ENCODE peak calls at places on chromosomes 7 and 10, in ten cellular contexts. Z, J, O, G, H, Q, E, K, X and D are unnamed samples.

GRCh38 chr10:77164616-77165311 is 472.8 kb downstream of the KCNMA1 start:
- DNase-seq in H (no peak), G (no peak), J (no peak), K (no peak), E (no peak), Q (no peak), O (no peak), X (no peak), Z (no peak), D (no peak)

GRCh38 chr7:42237891-42238531 is 1.0 kb upstream of the GLI3 start:
- DNase-seq in O (no peak), X (peak; percentile 49), G (peak; percentile 89), Q (no peak), K (peak; percentile 12), H (peak; percentile 52), Z (peak; percentile 80), E (peak; percentile 93), J (peak; percentile 70), D (peak; percentile 74)

GRCh38 chr10:34049887-34050286 is 715.4 kb upstream of the NRP1 start:
- DNase-seq in Q (no peak), O (peak; percentile 55), G (no peak), Z (no peak), K (no peak), E (no peak), H (no peak), X (no peak), J (no peak), D (no peak)

GRCh38 chr7:139993592-139993991 is 69.2 kb downstream of the PARP12 start:
- DNase-seq in O (no peak), X (no peak), J (no peak), K (no peak), E (no peak), G (no peak), H (no peak), Q (no peak), Z (no peak), D (no peak)

GRCh38 chr7:156747718-156748117 is 107.1 kb downstream of the RNF32 start:
- DNase-seq in Q (no peak), E (no peak), J (no peak), Z (no peak), O (no peak), X (no peak), G (no peak), H (no peak), K (no peak), D (no peak)

GRCh38 chr10:58393317-58393716 is 8.1 kb downstream of the TFAM start:
- DNase-seq in X (no peak), J (no peak), O (no peak), Z (no peak), H (no peak), E (no peak), Q (no peak), G (no peak), K (no peak), D (no peak)

GRCh38 chr7:2613926-2614613 is 17.7 kb upstream of the TTYH3 start:
- DNase-seq in X (no peak), J (no peak), E (no peak), O (no peak), K (peak; percentile 48), H (no peak), G (no peak), Z (peak; percentile 87), Q (no peak), D (peak; percentile 100)

GRCh38 chr7:117034851-117035462 is 81.7 kb downstream of the ST7 start:
- DNase-seq in K (no peak), H (no peak), X (no peak), E (no peak), O (no peak), Q (no peak), G (no peak), Z (no peak), J (no peak), D (no peak)

GRCh38 chr7:132162745-132163144 is 413.5 kb downstream of the PLXNA4 start:
- DNase-seq in Q (no peak), X (no peak), J (no peak), K (no peak), H (no peak), G (peak; percentile 69), Z (no peak), O (no peak), E (no peak), D (no peak)

GRCh38 chr10:42916974-42917373 is 134.4 kb downstream of the BMS1 start:
- DNase-seq in Z (no peak), J (no peak), Q (no peak), O (no peak), H (no peak), E (no peak), K (no peak), X (no peak), G (no peak), D (no peak)

GRCh38 chr7:28442540-28443420 is 30.5 kb downstream of the CREB5 start:
- DNase-seq in K (no peak), X (no peak), E (no peak), Q (no peak), Z (no peak), O (no peak), G (no peak), J (no peak), H (no peak), D (no peak)

GRCh38 chr7:76069238-76069638 is 21.3 kb downstream of the MDH2 start:
- DNase-seq in Q (no peak), H (no peak), X (peak; percentile 59), E (peak; percentile 72), G (peak; percentile 83), Z (peak; percentile 63), J (peak; percentile 68), O (peak; percentile 84), K (peak; percentile 58), D (peak; percentile 96)

DNA sequence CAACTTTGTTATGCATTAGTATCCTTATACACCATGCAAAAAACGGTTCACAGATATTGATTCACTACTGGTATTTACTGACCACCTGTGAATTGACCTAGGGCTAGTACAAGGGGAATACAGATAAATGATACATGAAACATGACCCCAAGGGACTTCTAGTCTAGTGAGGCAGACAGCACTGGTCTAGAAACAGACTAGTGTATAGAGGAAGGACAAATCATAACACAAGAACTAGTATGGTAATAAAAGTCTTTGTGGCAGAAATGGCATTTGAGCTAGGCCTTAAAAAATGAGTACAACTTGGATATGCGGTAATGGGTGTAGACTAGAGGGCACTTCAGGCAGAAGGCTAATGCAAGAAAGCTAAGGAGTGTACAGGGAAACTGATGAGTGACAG is 86.6 kb downstream of the SLC25A13 start:
- DNase-seq in Q (no peak), O (no peak), K (no peak), J (no peak), G (no peak), X (no peak), H (no peak), Z (no peak), E (no peak), D (no peak)
- H3K4me3 ChIP-seq in Q (no peak overlapping the region), O (no peak overlapping the region), K (no peak overlapping the region), J (no peak overlapping the region), G (no peak overlapping the region), X (no peak overlapping the region), H (no peak overlapping the region), Z (no peak overlapping the region), E (no peak overlapping the region), D (no peak overlapping the region)

DNA sequence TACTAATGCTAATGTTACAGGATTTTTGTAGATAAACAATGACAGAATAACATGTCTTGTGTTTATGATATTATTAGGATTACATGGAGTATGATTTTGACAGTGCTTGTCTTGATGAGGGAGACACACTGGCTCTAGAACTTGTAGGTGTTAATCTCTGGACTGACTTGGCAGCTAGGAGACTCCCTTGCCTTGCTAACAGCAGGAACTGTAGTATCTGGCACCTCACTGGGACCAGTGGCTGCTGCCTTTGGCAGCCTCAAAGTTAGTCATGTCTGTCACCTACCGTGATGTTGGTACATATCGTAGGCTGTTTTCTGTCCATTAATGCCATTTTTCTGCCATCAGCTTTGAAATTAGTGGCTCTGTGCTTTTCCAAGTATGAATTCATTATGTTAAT is 261.5 kb downstream of the CDK14 start:
- DNase-seq in O (no peak), J (no peak), Q (no peak), G (peak; percentile 65), E (no peak), X (no peak), H (no peak), Z (no peak), K (peak; percentile 4), D (no peak)
- H3K4me1 ChIP-seq in O (no peaks in the 10 kb centered on the region), J (no peaks in the 10 kb centered on the region), Q (no peaks in the 10 kb centered on the region), G (no peaks in the 10 kb centered on the region), E (no peaks in the 10 kb centered on the region), X (no peaks in the 10 kb centered on the region), H (no peaks in the 10 kb centered on the region), Z (no peaks in the 10 kb centered on the region), K (peaks cover 3% of the 10 kb centered on the region), D (no peaks in the 10 kb centered on the region)

DNA sequence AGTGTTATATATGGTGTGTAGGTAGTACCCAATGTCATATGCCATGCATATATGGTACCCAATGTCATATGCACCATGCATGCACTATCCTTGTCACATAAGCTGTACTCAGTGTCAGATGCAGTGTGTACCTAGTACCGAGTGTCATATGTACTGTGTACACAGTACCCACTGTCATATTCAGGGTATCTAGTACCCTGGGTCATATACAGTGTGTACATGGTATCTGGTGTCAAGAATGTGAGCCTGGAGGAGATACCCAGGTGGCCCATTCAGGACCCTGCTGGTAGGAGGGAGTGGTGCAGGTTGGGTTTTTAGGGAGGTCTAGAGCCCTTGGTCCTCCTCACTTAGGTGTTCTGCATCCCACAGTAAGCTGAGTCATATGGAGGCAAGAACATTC is 1.8 kb downstream of the ZMYND11 start:
- DNase-seq in X (no peak), J (no peak), G (peak; percentile 82), E (no peak), H (no peak), Z (no peak), K (peak; percentile 22), O (peak; percentile 67), Q (no peak), D (no peak)
- H3K4me3 ChIP-seq in X (peak overlapping the region; percentile 89), J (no peak overlapping the region), G (peak overlapping the region; percentile 90), E (no peak overlapping the region), H (no peak overlapping the region), Z (peak overlapping the region; percentile 85), K (no peak overlapping the region), O (no peak overlapping the region), Q (no peak overlapping the region), D (no peak overlapping the region)

GRCh38 chr7:44085549-44085948 is 3.2 kb upstream of the POLM start:
- DNase-seq in Z (peak; percentile 7), J (no peak), G (peak; percentile 47), E (no peak), K (no peak), H (no peak), Q (no peak), O (no peak), X (no peak), D (no peak)

GRCh38 chr7:44082541-44083207 is 344 bp upstream of the POLM start:
- DNase-seq in X (peak; percentile 99), E (peak; percentile 99), H (peak; percentile 99), K (peak; percentile 100), Z (peak; percentile 99), G (peak; percentile 99), Q (peak; percentile 99), O (peak; percentile 97), J (peak; percentile 98), D (peak; percentile 100)

GRCh38 chr7:44084695-44085094 is 2.4 kb upstream of the POLM start:
- DNase-seq in Z (no peak), G (no peak), Q (no peak), X (no peak), J (no peak), H (no peak), O (no peak), K (no peak), E (no peak), D (no peak)

GRCh38 chr7:44081266-44081748 is 1.0 kb downstream of the POLM start:
- DNase-seq in J (no peak), E (no peak), H (no peak), Z (peak; percentile 2), X (no peak), O (no peak), G (no peak), Q (no peak), K (no peak), D (peak; percentile 81)

GRCh38 chr7:44083796-44084195 is 1.5 kb upstream of the POLM start:
- DNase-seq in E (no peak), X (no peak), H (no peak), J (no peak), O (no peak), G (no peak), K (no peak), Q (no peak), Z (peak; percentile 5), D (no peak)
- H3K4me1 ChIP-seq in E (no peaks in the 10 kb centered on the region), X (peaks cover 10% of the 10 kb centered on the region), H (no peaks in the 10 kb centered on the region), J (peaks cover 7% of the 10 kb centered on the region), O (peaks cover 8% of the 10 kb centered on the region), G (no peaks in the 10 kb centered on the region), K (peaks cover 3% of the 10 kb centered on the region), Q (peaks cover 15% of the 10 kb centered on the region), Z (peaks cover 28% of the 10 kb centered on the region), D (peaks cover 60% of the 10 kb centered on the region)